ENCODE peak calls at places on chromosomes 13 and 19, in nine cellular contexts. Z is fibroblast of lung; R is heart right ventricle; H is brain microvascular endothelial cell; K is CD4-positive, alpha-beta memory T cell; S is CD8-positive, alpha-beta T cell; W is PC-3; N is gastrocnemius medialis; C is uterus. G is an unnamed sample.

GRCh38 chr13:44249439-44249838 is 124.2 kb upstream of the SERP2 start:
- DNase-seq in Z (peak; percentile 83), R (peak; percentile 58), H (no peak), K (no peak), S (no peak), W (peak; percentile 37), N (peak; percentile 30), C (peak; percentile 46), G (no peak)

GRCh38 chr13:49649963-49650312 is 21.6 kb downstream of the ARL11 start:
- DNase-seq in Z (no peak), R (no peak), H (no peak), K (no peak), S (no peak), W (no peak), N (peak; percentile 83), C (no peak), G (no peak)

GRCh38 chr19:38455031-38455430 is 21.5 kb downstream of the RYR1 start:
- DNase-seq in Z (peak; percentile 14), R (no peak), H (peak; percentile 1), K (no peak), S (no peak), W (peak; percentile 26), N (no peak), C (no peak), G (no peak)

GRCh38 chr19:13537454-13537853 is 31.2 kb upstream of the CACNA1A start:
- DNase-seq in Z (no peak), R (no peak), H (no peak), K (no peak), S (no peak), W (no peak), N (no peak), C (no peak), G (no peak)

GRCh38 chr19:621819-622218 is 11.5 kb downstream of the POLRMT start:
- DNase-seq in Z (no peak), R (no peak), H (no peak), K (no peak), S (no peak), W (no peak), N (no peak), C (no peak), G (no peak)

GRCh38 chr19:15759962-15760565 is 22.3 kb downstream of the OR10H3 start:
- DNase-seq in Z (no peak), R (no peak), H (no peak), K (no peak), S (no peak), W (peak; percentile 11), N (no peak), C (no peak), G (no peak)

GRCh38 chr19:29715695-29716581 is 877 bp upstream of the C19orf12 start:
- DNase-seq in Z (no peak), R (no peak), H (no peak), K (no peak), S (no peak), W (peak; percentile 31), N (no peak), C (no peak), G (no peak)

GRCh38 chr13:45830121-45830520 is 21.4 kb downstream of the SIAH3 start:
- DNase-seq in Z (no peak), R (no peak), H (no peak), K (no peak), S (no peak), W (no peak), N (no peak), C (no peak), G (no peak)

GRCh38 chr19:37007587-37008220 is 70.5 kb upstream of the ZNF420 start:
- DNase-seq in Z (peak; percentile 51), R (peak; percentile 82), H (peak; percentile 40), K (no peak), S (peak; percentile 17), W (no peak), N (no peak), C (peak; percentile 23), G (no peak)

GRCh38 chr19:58098682-58098998 is 609 bp upstream of the ZSCAN18 start:
- DNase-seq in Z (no peak), R (no peak), H (no peak), K (no peak), S (no peak), W (no peak), N (no peak), C (no peak), G (no peak)

GRCh38 chr19:17469092-17469370 is 1.3 kb upstream of the SLC27A1 start:
- DNase-seq in Z (no peak), R (no peak), H (no peak), K (no peak), S (no peak), W (no peak), N (no peak), C (no peak), G (no peak)

GRCh38 chr19:17471410-17472125 is 1.2 kb downstream of the SLC27A1 start:
- DNase-seq in Z (no peak), R (no peak), H (no peak), K (no peak), S (no peak), W (no peak), N (no peak), C (no peak), G (no peak)

GRCh38 chr19:17468302-17469091 is 1.8 kb upstream of the SLC27A1 start:
- DNase-seq in Z (peak; percentile 8), R (peak; percentile 84), H (no peak), K (no peak), S (no peak), W (no peak), N (peak; percentile 91), C (peak; percentile 45), G (no peak)

GRCh38 chr19:17469371-17470203 is 737 bp upstream of the SLC27A1 start:
- DNase-seq in Z (peak; percentile 93), R (peak; percentile 97), H (peak; percentile 90), K (peak; percentile 87), S (peak; percentile 92), W (peak; percentile 97), N (peak; percentile 98), C (peak; percentile 95), G (peak; percentile 94)

DNA sequence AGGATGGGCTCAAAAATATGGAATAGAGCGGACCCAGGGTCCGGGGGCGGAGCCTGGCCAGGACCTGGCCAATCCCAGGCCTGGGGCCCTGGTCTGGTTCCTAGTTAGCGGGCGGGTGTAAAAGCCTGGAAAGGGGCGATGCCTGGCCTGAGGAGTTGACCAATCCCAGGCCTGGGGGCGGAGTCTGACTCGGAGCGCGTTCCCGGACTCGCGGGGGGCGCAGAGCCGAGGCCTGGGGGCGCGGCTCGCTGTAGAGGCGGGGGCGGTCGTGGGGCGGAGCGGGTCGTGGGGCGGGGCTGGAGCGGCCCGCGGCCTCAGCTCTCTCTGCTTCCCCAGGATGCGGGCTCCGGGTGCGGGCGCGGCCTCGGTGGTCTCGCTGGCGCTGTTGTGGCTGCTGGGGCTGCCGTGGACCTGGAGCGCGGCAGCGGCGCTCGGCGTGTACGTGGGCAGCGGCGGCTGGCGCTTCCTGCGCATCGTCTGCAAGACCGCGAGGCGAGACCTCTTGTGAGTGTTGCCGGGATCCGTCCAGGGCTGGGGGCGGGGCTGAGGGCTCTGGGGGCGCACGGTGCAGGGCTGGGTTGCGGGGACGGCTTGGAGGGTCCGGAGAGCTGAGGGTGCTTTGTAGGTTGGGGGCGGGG is at the start of gene SLC27A1:
- DNase-seq in Z (peak; percentile 98), R (peak; percentile 99), H (peak; percentile 99), K (peak; percentile 86), S (peak; percentile 92), W (peak; percentile 99), N (peak; percentile 98), C (peak; percentile 99), G (peak; percentile 87)
- H3K27ac ChIP-seq in Z (peak within 1 kb of the TSS; percentile 68), R (peak within 1 kb of the TSS; percentile 97), H (peak within 1 kb of the TSS; percentile 47), K (peak within 1 kb of the TSS; percentile 65), S (peak within 1 kb of the TSS; percentile 45), W (peak within 1 kb of the TSS; percentile 65), N (peak within 1 kb of the TSS; percentile 96), C (peak within 1 kb of the TSS; percentile 89), G (peak within 1 kb of the TSS; percentile 63)

GRCh38 chr19:19670070-19670551 is 1.5 kb downstream of the ZNF101 start:
- DNase-seq in Z (no peak), R (no peak), H (no peak), K (no peak), S (no peak), W (no peak), N (no peak), C (no peak), G (no peak)
- H3K27ac ChIP-seq in Z (no peak overlapping the region), R (no peak overlapping the region), H (no peak overlapping the region), K (peak overlapping the region; percentile 85), S (peak overlapping the region; percentile 85), W (no peak overlapping the region), N (no peak overlapping the region), C (no peak overlapping the region), G (peak overlapping the region; percentile 96)

DNA sequence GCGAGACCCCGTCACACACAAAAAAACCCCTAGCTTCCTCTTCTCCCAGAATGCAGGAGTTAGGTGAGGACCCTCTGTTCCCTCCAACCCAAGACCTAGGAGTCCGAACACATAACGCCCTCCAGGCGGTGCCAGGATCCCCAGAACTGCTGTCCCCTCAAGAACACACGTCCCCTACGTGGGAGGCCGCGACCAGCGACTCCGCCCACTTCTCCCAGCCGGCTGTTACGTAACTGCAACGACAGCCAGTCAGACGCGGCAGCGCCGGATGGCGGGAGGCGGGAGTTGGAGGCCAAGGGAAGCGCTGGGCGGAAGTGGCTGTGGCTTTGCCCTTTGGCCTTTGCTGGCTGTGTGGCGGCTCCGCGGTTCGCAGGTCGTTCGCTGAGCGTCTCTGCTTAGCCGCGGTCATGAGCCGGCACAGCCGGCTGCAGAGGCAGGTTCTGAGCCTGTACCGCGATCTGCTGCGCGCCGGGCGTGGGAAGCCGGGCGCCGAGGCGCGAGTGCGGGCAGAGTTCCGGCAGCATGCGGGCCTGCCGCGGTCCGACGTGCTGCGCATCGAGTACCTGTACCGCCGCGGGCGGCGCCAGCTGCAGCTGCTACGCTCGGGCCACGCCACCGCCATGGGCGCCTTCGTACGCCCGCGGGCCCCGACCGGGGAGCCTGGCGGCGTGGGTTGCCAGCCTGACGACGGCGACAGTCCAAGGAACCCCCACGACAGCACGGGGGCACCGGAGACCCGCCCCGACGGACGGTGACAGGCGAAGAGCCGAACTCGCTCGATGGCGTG is at the start of gene SDHAF1:
- DNase-seq in Z (peak; percentile 89), R (peak; percentile 97), H (peak; percentile 87), K (peak; percentile 88), S (peak; percentile 92), W (peak; percentile 89), N (peak; percentile 96), C (peak; percentile 97), G (peak; percentile 83)
- H3K27ac ChIP-seq in Z (peak within 1 kb of the TSS; percentile 66), R (peak within 1 kb of the TSS; percentile 81), H (no peak within 1 kb of the TSS), K (peak within 1 kb of the TSS; percentile 71), S (peak within 1 kb of the TSS; percentile 55), W (no peak within 1 kb of the TSS), N (peak within 1 kb of the TSS; percentile 83), C (peak within 1 kb of the TSS; percentile 82), G (peak within 1 kb of the TSS; percentile 69)

DNA sequence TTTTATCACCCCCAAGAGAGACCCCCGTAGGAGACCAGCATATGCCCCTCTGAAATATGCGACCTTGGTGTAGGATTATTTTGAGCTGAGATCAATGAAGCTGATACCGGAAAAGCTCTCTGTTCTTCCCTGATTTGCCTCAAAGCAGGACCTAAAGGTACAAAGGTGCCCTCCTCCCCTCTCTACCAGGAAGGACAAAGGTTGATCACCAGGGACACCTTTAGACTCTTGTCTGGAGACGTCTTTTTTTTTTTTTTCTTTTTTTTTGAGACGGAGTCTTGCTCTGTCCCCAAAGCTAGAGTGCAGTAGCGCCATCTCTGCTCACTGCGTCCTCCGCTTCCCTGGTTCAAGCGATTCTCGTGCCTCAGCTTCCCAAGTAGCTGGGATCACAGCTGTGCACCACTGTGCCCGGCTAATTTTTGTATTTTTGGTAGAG is 792 bp upstream of the PEX11G start:
- DNase-seq in Z (no peak), R (no peak), H (no peak), K (no peak), S (no peak), W (no peak), N (no peak), C (no peak), G (no peak)
- H3K27ac ChIP-seq in Z (no peak overlapping the region), R (no peak overlapping the region), H (no peak overlapping the region), K (no peak overlapping the region), S (peak overlapping the region; percentile 68), W (no peak overlapping the region), N (no peak overlapping the region), C (no peak overlapping the region), G (no peak overlapping the region)

G was measured in effector memory CD4-positive, alpha-beta T cell.